ENCODE peak calls at places on chromosome 9, in five cellular contexts. T, Q, C, L and R are unnamed samples.

GRCh38 chr9:125829743-125830142 is 82.6 kb downstream of the PBX3 start:
- DNase-seq in T (no peak), Q (peak; percentile 39), C (no peak), L (peak; percentile 43), R (no peak)

GRCh38 chr9:129682381-129682780 is 16.9 kb downstream of the PRRX2 start:
- DNase-seq in T (no peak), Q (no peak), C (no peak), L (no peak), R (no peak)

GRCh38 chr9:27193886-27194285 is 84.9 kb downstream of the TEK start:
- DNase-seq in T (no peak), Q (no peak), C (no peak), L (no peak), R (no peak)

GRCh38 chr9:131849391-131849790 is 109.5 kb upstream of the RAPGEF1 start:
- DNase-seq in T (no peak), Q (no peak), C (no peak), L (no peak), R (no peak)

GRCh38 chr9:81138173-81138572 is 551.2 kb downstream of the TLE1 start:
- DNase-seq in T (no peak), Q (no peak), C (no peak), L (no peak), R (no peak)

GRCh38 chr9:70285246-70285645 is 26.5 kb downstream of the SMC5 start:
- DNase-seq in T (no peak), Q (peak; percentile 99), C (no peak), L (no peak), R (no peak)

GRCh38 chr9:105065119-105066088 is 137.4 kb upstream of the ABCA1 start:
- DNase-seq in T (no peak), Q (peak; percentile 49), C (no peak), L (no peak), R (no peak)

GRCh38 chr9:34541540-34541939 is 18.8 kb upstream of the ENHO start:
- DNase-seq in T (no peak), Q (no peak), C (no peak), L (no peak), R (no peak)

GRCh38 chr9:74803366-74804017 is 84.2 kb downstream of the TRPM6 start:
- DNase-seq in T (no peak), Q (no peak), C (no peak), L (no peak), R (no peak)

GRCh38 chr9:34986541-34987047 is 3.0 kb upstream of the DNAJB5 start:
- DNase-seq in T (peak; percentile 39), Q (no peak), C (peak; percentile 78), L (no peak), R (peak; percentile 56)

GRCh38 chr9:114078021-114078780 is at the start of gene AMBP:
- DNase-seq in T (no peak), Q (no peak), C (no peak), L (peak; percentile 89), R (no peak)

GRCh38 chr9:86868611-86869010 is 78.7 kb downstream of the GAS1 start:
- DNase-seq in T (peak; percentile 10), Q (no peak), C (no peak), L (no peak), R (no peak)

GRCh38 chr9:95522871-95523370 is 6.2 kb upstream of the PTCH1 start:
- DNase-seq in T (no peak), Q (no peak), C (no peak), L (no peak), R (no peak)